ENCODE peak calls at places on chromosomes 5 and 9, in eight cellular contexts. V, R, N, F, O, A, M and K are unnamed samples.

GRCh38 chr9:117546894-117547293 is 132.0 kb upstream of the ASTN2 start:
- DNase-seq in V (no peak), R (no peak), N (peak), F (no peak), O (no peak), A (no peak), M (peak), K (no peak)

GRCh38 chr5:124661317-124662141 is 84.9 kb downstream of the ZNF608 start:
- DNase-seq in V (no peak), R (peak), N (no peak), F (no peak), O (no peak), A (peak), M (no peak), K (no peak)

GRCh38 chr9:84136119-84136868 is 155.7 kb downstream of the RMI1 start:
- DNase-seq in V (no peak), R (no peak), N (no peak), F (peak), O (no peak), A (no peak), M (no peak), K (no peak)

GRCh38 chr5:2017540-2018389 is 135.0 kb upstream of the IRX4 start:
- DNase-seq in V (no peak), R (peak), N (peak), F (no peak), O (peak), A (no peak), M (no peak), K (peak)

GRCh38 chr9:36559036-36559695 is 13.5 kb upstream of the MELK start:
- DNase-seq in V (no peak), R (no peak), N (no peak), F (no peak), O (no peak), A (no peak), M (no peak), K (no peak)

GRCh38 chr9:110048976-110049698 is 158.8 kb downstream of the C9orf152 start:
- DNase-seq in V (no peak), R (peak), N (peak), F (no peak), O (peak), A (no peak), M (no peak), K (no peak)

GRCh38 chr9:136857606-136858412 is 5.7 kb downstream of the MAMDC4 start:
- DNase-seq in V (peak), R (no peak), N (peak), F (peak), O (no peak), A (no peak), M (no peak), K (no peak)

GRCh38 chr5:130496215-130496614 is 592.0 kb downstream of the CHSY3 start:
- DNase-seq in V (no peak), R (no peak), N (no peak), F (no peak), O (no peak), A (no peak), M (no peak), K (no peak)

GRCh38 chr5:150567031-150567680 is 59.2 kb downstream of the NDST1 start:
- DNase-seq in V (no peak), R (peak), N (no peak), F (no peak), O (no peak), A (no peak), M (no peak), K (no peak)

GRCh38 chr9:16252631-16253030 is 617.8 kb downstream of the BNC2 start:
- DNase-seq in V (no peak), R (no peak), N (no peak), F (no peak), O (no peak), A (no peak), M (no peak), K (no peak)

GRCh38 chr9:120711354-120711753 is 2.9 kb downstream of the MEGF9 start:
- DNase-seq in V (no peak), R (no peak), N (no peak), F (no peak), O (peak), A (no peak), M (no peak), K (no peak)

GRCh38 chr5:112697301-112697700 is 40.4 kb upstream of the APC start:
- DNase-seq in V (no peak), R (no peak), N (no peak), F (no peak), O (no peak), A (no peak), M (no peak), K (no peak)

GRCh38 chr5:5572010-5572982 is 149.8 kb downstream of the ICE1 start:
- DNase-seq in V (peak), R (no peak), N (no peak), F (no peak), O (no peak), A (no peak), M (peak), K (no peak)

GRCh38 chr5:151448038-151448985 is 909 bp downstream of the SLC36A1 start:
- DNase-seq in V (peak), R (no peak), N (peak), F (no peak), O (peak), A (no peak), M (peak), K (no peak)

GRCh38 chr5:74167206-74167929 is 473.2 kb downstream of the ENC1 start:
- DNase-seq in V (no peak), R (peak), N (no peak), F (no peak), O (no peak), A (no peak), M (no peak), K (no peak)

GRCh38 chr5:159552751-159553150 is 222.5 kb upstream of the IL12B start:
- DNase-seq in V (no peak), R (peak), N (no peak), F (no peak), O (no peak), A (no peak), M (no peak), K (no peak)

GRCh38 chr5:37626266-37626665 is 213.6 kb downstream of the GDNF start:
- DNase-seq in V (no peak), R (no peak), N (no peak), F (no peak), O (no peak), A (no peak), M (no peak), K (no peak)

GRCh38 chr5:177510567-177511053 is 984 bp upstream of the DOK3 start:
- DNase-seq in V (no peak), R (no peak), N (no peak), F (peak), O (peak), A (no peak), M (no peak), K (no peak)

GRCh38 chr9:120693609-120694008 is 20.7 kb downstream of the MEGF9 start:
- DNase-seq in V (no peak), R (no peak), N (no peak), F (no peak), O (no peak), A (no peak), M (no peak), K (no peak)

GRCh38 chr5:135973323-135974018 is 18.7 kb upstream of the LECT2 start:
- DNase-seq in V (no peak), R (peak), N (no peak), F (no peak), O (no peak), A (no peak), M (no peak), K (no peak)

GRCh38 chr9:136854113-136854841 is 2.1 kb downstream of the MAMDC4 start:
- DNase-seq in V (peak), R (no peak), N (peak), F (no peak), O (no peak), A (no peak), M (no peak), K (no peak)